ENCODE peak calls at places on chromosomes 3 and 15, in eight cellular contexts. B, X, Y, D, U, Q, E and I are unnamed samples.

GRCh38 chr15:89122532-89123525 is 34.6 kb downstream of the ABHD2 start:
- DNase-seq in B (no peak), X (no peak), Y (peak), D (no peak), U (no peak), Q (peak), E (no peak), I (no peak)

GRCh38 chr3:108455212-108455705 is 55.1 kb downstream of the MYH15 start:
- DNase-seq in B (no peak), X (no peak), Y (peak), D (no peak), U (no peak), Q (peak), E (no peak), I (no peak)

GRCh38 chr3:114519415-114519814 is 225.6 kb downstream of the TIGIT start:
- DNase-seq in B (no peak), X (peak), Y (peak), D (peak), U (no peak), Q (no peak), E (peak), I (no peak)

GRCh38 chr15:33107950-33108349 is 86.6 kb downstream of the FMN1 start:
- DNase-seq in B (no peak), X (no peak), Y (peak), D (no peak), U (no peak), Q (peak), E (no peak), I (no peak)

GRCh38 chr15:29337156-29337959 is 67.7 kb upstream of the NSMCE3 start:
- DNase-seq in B (no peak), X (peak), Y (peak), D (peak), U (peak), Q (no peak), E (no peak), I (no peak)

GRCh38 chr15:44011238-44011873 is 183.7 kb downstream of the FRMD5 start:
- DNase-seq in B (no peak), X (no peak), Y (no peak), D (no peak), U (no peak), Q (no peak), E (no peak), I (no peak)

GRCh38 chr15:99963976-99964375 is 230.7 kb upstream of the LYSMD4 start:
- DNase-seq in B (no peak), X (no peak), Y (no peak), D (no peak), U (peak), Q (no peak), E (no peak), I (peak)

GRCh38 chr3:94694894-94695293 is 632.0 kb downstream of the NSUN3 start:
- DNase-seq in B (no peak), X (no peak), Y (no peak), D (peak), U (no peak), Q (no peak), E (no peak), I (no peak)

GRCh38 chr3:118818386-118818785 is 216.3 kb downstream of the IGSF11 start:
- DNase-seq in B (peak), X (no peak), Y (peak), D (peak), U (peak), Q (peak), E (no peak), I (no peak)

GRCh38 chr3:157351981-157352380 is 84.7 kb upstream of the PTX3 start:
- DNase-seq in B (no peak), X (no peak), Y (no peak), D (no peak), U (no peak), Q (peak), E (no peak), I (no peak)

GRCh38 chr3:94967196-94967595 is 904.3 kb downstream of the NSUN3 start:
- DNase-seq in B (no peak), X (no peak), Y (no peak), D (no peak), U (no peak), Q (no peak), E (no peak), I (no peak)

GRCh38 chr15:78859971-78860733 is 12.5 kb upstream of the MORF4L1 start:
- DNase-seq in B (peak), X (peak), Y (peak), D (peak), U (no peak), Q (peak), E (peak), I (peak)

GRCh38 chr3:158456114-158456513 is 114.9 kb upstream of the MLF1 start:
- DNase-seq in B (no peak), X (no peak), Y (peak), D (peak), U (no peak), Q (no peak), E (no peak), I (no peak)

GRCh38 chr3:142013331-142013730 is 136.0 kb downstream of the TFDP2 start:
- DNase-seq in B (no peak), X (no peak), Y (no peak), D (no peak), U (no peak), Q (no peak), E (no peak), I (no peak)

GRCh38 chr3:60363817-60364216 is 887.4 kb downstream of the FHIT start:
- DNase-seq in B (no peak), X (no peak), Y (peak), D (peak), U (no peak), Q (peak), E (no peak), I (no peak)

GRCh38 chr3:3619815-3620214 is 179.4 kb upstream of the LRRN1 start:
- DNase-seq in B (no peak), X (no peak), Y (no peak), D (no peak), U (no peak), Q (no peak), E (no peak), I (no peak)

GRCh38 chr15:42191610-42192346 is 16.3 kb downstream of the VPS39 start:
- DNase-seq in B (no peak), X (no peak), Y (no peak), D (no peak), U (no peak), Q (no peak), E (no peak), I (no peak)

GRCh38 chr3:132255041-132255745 is 62.0 kb upstream of the ACP3 start:
- DNase-seq in B (peak), X (no peak), Y (peak), D (peak), U (no peak), Q (peak), E (no peak), I (no peak)

GRCh38 chr3:117170112-117170511 is 460.5 kb downstream of the TUSC7 start:
- DNase-seq in B (no peak), X (peak), Y (peak), D (no peak), U (no peak), Q (no peak), E (no peak), I (no peak)

GRCh38 chr15:100721758-100722550 is 119.6 kb downstream of the ASB7 start:
- DNase-seq in B (peak), X (peak), Y (peak), D (peak), U (peak), Q (peak), E (peak), I (peak)

GRCh38 chr3:107344722-107345121 is 32.5 kb upstream of the CCDC54 start:
- DNase-seq in B (no peak), X (no peak), Y (no peak), D (no peak), U (no peak), Q (no peak), E (no peak), I (no peak)

GRCh38 chr3:53236112-53236841 is 19.5 kb downstream of the TKT start:
- DNase-seq in B (peak), X (peak), Y (peak), D (peak), U (no peak), Q (peak), E (peak), I (peak)

GRCh38 chr15:51625236-51625635 is 2.7 kb upstream of the DMXL2 start:
- DNase-seq in B (no peak), X (no peak), Y (no peak), D (no peak), U (no peak), Q (no peak), E (no peak), I (no peak)

GRCh38 chr15:80989518-80990478 is at the start of gene MESD:
- DNase-seq in B (peak), X (peak), Y (peak), D (peak), U (peak), Q (peak), E (peak), I (peak)

GRCh38 chr3:124200336-124200901 is 208.5 kb upstream of the ROPN1 start:
- DNase-seq in B (no peak), X (no peak), Y (peak), D (no peak), U (no peak), Q (peak), E (no peak), I (no peak)

GRCh38 chr15:39594056-39594763 is 13.3 kb downstream of the THBS1 start:
- DNase-seq in B (peak), X (no peak), Y (peak), D (no peak), U (no peak), Q (peak), E (no peak), I (no peak)
- TF ChIP-seq CTCF in B (no peak), X (no peak), Y (no peak), D (no peak), U (no peak), Q (peak), E (no peak), I (no peak)

GRCh38 chr3:190513409-190514162 is at the start of gene IL1RAP:
- DNase-seq in B (peak), X (peak), Y (peak), D (peak), U (peak), Q (peak), E (peak), I (peak)
- TF ChIP-seq CTCF in B (no peak), X (peak), Y (peak), D (peak), U (peak), Q (peak), E (peak), I (peak)

GRCh38 chr3:14126017-14126902 is 1.4 kb downstream of the TMEM43 start:
- DNase-seq in B (no peak), X (no peak), Y (no peak), D (no peak), U (peak), Q (no peak), E (no peak), I (peak)

GRCh38 chr3:14124223-14124614 is 451 bp downstream of the CHCHD4 start:
- DNase-seq in B (no peak), X (no peak), Y (no peak), D (peak), U (peak), Q (peak), E (peak), I (no peak)

GRCh38 chr3:14125193-14126016 is 553 bp downstream of the TMEM43 start:
- DNase-seq in B (peak), X (peak), Y (peak), D (peak), U (peak), Q (peak), E (peak), I (peak)

GRCh38 chr3:14123308-14124222 is 1.1 kb downstream of the CHCHD4 start:
- DNase-seq in B (no peak), X (no peak), Y (no peak), D (no peak), U (peak), Q (peak), E (no peak), I (peak)

GRCh38 chr3:14124615-14125192 is at the start of the genes CHCHD4 and TMEM43:
- DNase-seq in B (peak), X (peak), Y (peak), D (peak), U (peak), Q (peak), E (peak), I (peak)
- TF ChIP-seq CTCF in B (no peak), X (peak), Y (no peak), D (no peak), U (peak), Q (no peak), E (no peak), I (no peak)

GRCh38 chr15:63398456-63398855 is 16.8 kb upstream of the CA12 start:
- DNase-seq in B (no peak), X (no peak), Y (no peak), D (no peak), U (no peak), Q (no peak), E (no peak), I (no peak)

GRCh38 chr15:63401078-63401477 is 19.4 kb upstream of the CA12 start:
- DNase-seq in B (no peak), X (no peak), Y (no peak), D (no peak), U (no peak), Q (no peak), E (no peak), I (no peak)

GRCh38 chr15:63395730-63396545 is 14.3 kb upstream of the CA12 start:
- DNase-seq in B (no peak), X (no peak), Y (no peak), D (no peak), U (no peak), Q (no peak), E (no peak), I (no peak)

GRCh38 chr15:63392355-63393009 is 10.8 kb upstream of the CA12 start:
- DNase-seq in B (no peak), X (peak), Y (no peak), D (peak), U (no peak), Q (no peak), E (no peak), I (no peak)

GRCh38 chr15:63396546-63396939 is 14.9 kb upstream of the CA12 start:
- DNase-seq in B (no peak), X (no peak), Y (peak), D (no peak), U (no peak), Q (no peak), E (no peak), I (no peak)
- TF ChIP-seq CTCF in B (no peak), X (no peak), Y (no peak), D (no peak), U (no peak), Q (no peak), E (no peak), I (no peak)

DNA sequence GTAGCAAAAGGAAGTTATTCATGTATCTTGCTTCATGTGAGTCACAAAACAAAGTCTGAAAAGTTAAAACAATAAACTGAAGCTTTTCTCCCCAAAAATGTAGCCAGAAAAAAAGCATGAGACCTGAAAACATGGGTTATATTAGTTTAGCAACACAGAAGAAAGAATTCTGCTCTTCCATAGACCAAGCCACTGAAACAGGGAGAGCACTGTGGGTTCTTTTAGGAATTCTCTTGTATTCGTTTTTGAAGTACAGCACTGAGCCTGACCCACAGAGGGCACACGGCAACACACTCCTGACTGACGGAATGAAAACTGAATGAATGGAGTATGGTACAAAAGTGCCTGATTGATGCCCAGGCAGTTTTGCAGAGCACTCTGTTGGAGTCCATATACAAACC is 66.6 kb downstream of the TM4SF4 start:
- DNase-seq in B (no peak), X (no peak), Y (peak), D (peak), U (no peak), Q (no peak), E (no peak), I (no peak)
- TF ChIP-seq CTCF in B (peak), X (no peak), Y (peak), D (peak), U (no peak), Q (no peak), E (no peak), I (peak)

GRCh38 chr3:62312201-62312600 is 61.1 kb downstream of the FEZF2 start:
- DNase-seq in B (no peak), X (no peak), Y (no peak), D (no peak), U (no peak), Q (no peak), E (no peak), I (no peak)
- TF ChIP-seq CTCF in B (no peak), X (no peak), Y (no peak), D (no peak), U (no peak), Q (no peak), E (no peak), I (no peak)